ENCODE peak calls at places on chromosomes 4 and X, in nine cellular contexts. U, S, O, K, Z, I, D, E and V are unnamed samples.

GRCh38 chr4:10158355-10158942 is 41.9 kb upstream of the WDR1 start:
- DNase-seq in Z (peak), O (peak), U (no peak), I (no peak), E (no peak), D (no peak), K (no peak), S (peak), V (no peak)

GRCh38 chrX:13487731-13488505 is 81.5 kb upstream of the EGFL6 start:
- DNase-seq in Z (peak), O (peak), E (peak), S (peak), I (peak), K (peak), U (peak), D (peak), V (no peak)

GRCh38 chr4:15964159-15964558 is 1.2 kb upstream of the FGFBP2 start:
- DNase-seq in K (no peak), U (no peak), I (no peak), S (no peak), E (no peak), D (no peak), O (peak), Z (no peak), V (no peak)

GRCh38 chr4:88939697-88940096 is 117.3 kb downstream of the FAM13A start:
- DNase-seq in S (no peak), U (peak), Z (no peak), D (no peak), I (no peak), E (no peak), K (no peak), O (no peak), V (no peak)

GRCh38 chrX:120450163-120450562 is 18.9 kb downstream of the LAMP2 start:
- DNase-seq in E (no peak), U (no peak), Z (peak), D (no peak), S (no peak), I (no peak), K (no peak), O (peak), V (no peak)

GRCh38 chr4:57147335-57148060 is 37.3 kb upstream of the IGFBP7 start:
- DNase-seq in K (peak), I (no peak), S (no peak), Z (no peak), D (no peak), U (peak), E (no peak), O (no peak), V (no peak)

GRCh38 chrX:78375894-78376293 is 48.5 kb upstream of the CYSLTR1 start:
- DNase-seq in E (no peak), I (no peak), Z (peak), D (no peak), O (no peak), K (no peak), U (no peak), S (no peak), V (no peak)

GRCh38 chr4:73764513-73764912 is 24.1 kb downstream of the CXCL8 start:
- DNase-seq in Z (peak), I (no peak), D (no peak), S (no peak), E (no peak), O (no peak), U (peak), K (no peak), V (no peak)

GRCh38 chr4:2786152-2786671 is 6.7 kb upstream of the SH3BP2 start:
- DNase-seq in O (no peak), Z (no peak), K (no peak), U (no peak), I (peak), D (no peak), E (peak), S (peak), V (no peak)

GRCh38 chr4:6594826-6595355 is 19.9 kb downstream of the MAN2B2 start:
- DNase-seq in K (no peak), O (no peak), E (no peak), Z (peak), S (no peak), D (no peak), U (no peak), I (no peak), V (no peak)

GRCh38 chr4:581753-582361 is 5.8 kb upstream of the TMEM271 start:
- DNase-seq in I (no peak), D (no peak), O (no peak), U (no peak), Z (no peak), S (no peak), E (no peak), K (no peak), V (no peak)

GRCh38 chrX:11944486-11944885 is 186.4 kb downstream of the MSL3 start:
- DNase-seq in E (no peak), S (no peak), O (peak), D (no peak), U (peak), K (peak), Z (peak), I (no peak), V (no peak)

GRCh38 chrX:2487366-2487765 is 13.4 kb downstream of the DHRSX start:
- DNase-seq in Z (no peak), U (no peak), I (no peak), E (no peak), K (no peak), D (no peak), S (no peak), O (no peak), V (no peak)

GRCh38 chrX:47502591-47503222 is 19.7 kb upstream of the ZNF41 start:
- DNase-seq in S (no peak), K (peak), D (no peak), E (no peak), O (no peak), I (no peak), Z (peak), U (peak), V (no peak)